ENCODE peak calls at places on chromosome 7, in nine cellular contexts. U is testis, Y is IMR-90, C is uterus, N is endodermal cell, S is hepatocyte, Q is suprapubic skin, M is heart left ventricle, Z is BJ. K is an unnamed sample.

GRCh38 chr7:154647625-154648024 is 355.3 kb downstream of the PAXIP1 start:
- DNase-seq in Z (no peak), S (no peak), N (no peak), C (no peak), M (no peak), Y (no peak), U (no peak), Q (no peak), K (no peak)

GRCh38 chr7:80413395-80413955 is 98.4 kb downstream of the GNAT3 start:
- DNase-seq in C (no peak), Y (no peak), Q (no peak), U (no peak), M (no peak), Z (no peak), N (no peak), S (no peak), K (no peak)

GRCh38 chr7:122055072-122055471 is 89.0 kb downstream of the AASS start:
- DNase-seq in N (no peak), U (no peak), Q (no peak), C (no peak), M (no peak), Y (no peak), S (no peak), Z (no peak), K (no peak)

GRCh38 chr7:112001089-112001826 is 204.9 kb downstream of the DOCK4 start:
- DNase-seq in Q (no peak), C (no peak), M (no peak), S (peak; percentile 25), Y (peak; percentile 45), U (no peak), Z (peak; percentile 4), N (no peak), K (no peak)

GRCh38 chr7:133513608-133514007 is 260.7 kb downstream of the EXOC4 start:
- DNase-seq in Y (peak; percentile 83), N (no peak), Q (no peak), U (no peak), S (no peak), Z (peak; percentile 15), C (no peak), M (no peak), K (no peak)

GRCh38 chr7:122901250-122901649 is 15.0 kb upstream of the CADPS2 start:
- DNase-seq in Q (no peak), M (no peak), N (no peak), C (no peak), Z (no peak), Y (no peak), S (no peak), U (no peak), K (no peak)

GRCh38 chr7:159119026-159119741 is 25.5 kb downstream of the VIPR2 start:
- DNase-seq in S (no peak), M (peak; percentile 9), Q (peak; percentile 72), C (peak; percentile 8), U (no peak), Z (no peak), N (peak; percentile 29), Y (no peak), K (no peak)

GRCh38 chr7:97014145-97014544 is 8.8 kb downstream of the DLX6 start:
- DNase-seq in M (no peak), Y (no peak), S (no peak), Z (no peak), U (no peak), Q (no peak), N (no peak), C (no peak), K (no peak)

GRCh38 chr7:101124376-101125056 is 2.4 kb upstream of the SERPINE1 start:
- DNase-seq in C (no peak), Q (no peak), Z (peak; percentile 89), M (no peak), Y (peak; percentile 88), N (no peak), S (peak; percentile 66), U (no peak), K (no peak)

GRCh38 chr7:43926193-43927043 is at the start of gene UBE2D4:
- DNase-seq in C (peak; percentile 81), N (peak; percentile 88), S (peak; percentile 91), U (peak; percentile 93), Z (no peak), Q (peak; percentile 89), Y (peak; percentile 56), M (peak; percentile 90), K (peak; percentile 95)
- TF ChIP-seq CTCF in C (no peak), N (no peak), S (peak; percentile 21), U (no peak), Z (no peak), Q (no peak), Y (no peak), M (no peak), K (no peak)

GRCh38 chr7:44982970-44983369 is 4.2 kb upstream of the MYO1G start:
- DNase-seq in S (no peak), Z (no peak), Q (no peak), M (no peak), N (no peak), C (no peak), Y (no peak), U (no peak), K (no peak)

GRCh38 chr7:44980393-44981034 is 1.7 kb upstream of the MYO1G start:
- DNase-seq in N (peak; percentile 44), S (no peak), C (no peak), M (peak; percentile 37), U (peak; percentile 22), Z (no peak), Q (no peak), Y (peak; percentile 83), K (no peak)

GRCh38 chr7:44979481-44980392 is 922 bp upstream of the MYO1G start:
- DNase-seq in S (no peak), Y (no peak), Q (no peak), U (no peak), Z (no peak), C (no peak), M (no peak), N (peak; percentile 47), K (no peak)

GRCh38 chr7:44982535-44982923 is 3.7 kb upstream of the MYO1G start:
- DNase-seq in S (no peak), N (no peak), Z (no peak), U (no peak), C (no peak), M (no peak), Q (no peak), Y (no peak), K (no peak)

GRCh38 chr7:44981035-44981706 is 2.4 kb upstream of the MYO1G start:
- DNase-seq in M (no peak), S (no peak), Z (no peak), U (no peak), C (no peak), Q (no peak), Y (no peak), N (peak; percentile 44), K (no peak)
- H3K36me3 ChIP-seq in M (peaks cover 46% of the 10 kb centered on the region), S (no peaks in the 10 kb centered on the region), Z (peaks cover 14% of the 10 kb centered on the region), U (no peaks in the 10 kb centered on the region), C (no peaks in the 10 kb centered on the region), Q (peaks cover 32% of the 10 kb centered on the region), Y (peaks cover 30% of the 10 kb centered on the region), N (peaks cover 41% of the 10 kb centered on the region), K (no peaks in the 10 kb centered on the region)

DNA sequence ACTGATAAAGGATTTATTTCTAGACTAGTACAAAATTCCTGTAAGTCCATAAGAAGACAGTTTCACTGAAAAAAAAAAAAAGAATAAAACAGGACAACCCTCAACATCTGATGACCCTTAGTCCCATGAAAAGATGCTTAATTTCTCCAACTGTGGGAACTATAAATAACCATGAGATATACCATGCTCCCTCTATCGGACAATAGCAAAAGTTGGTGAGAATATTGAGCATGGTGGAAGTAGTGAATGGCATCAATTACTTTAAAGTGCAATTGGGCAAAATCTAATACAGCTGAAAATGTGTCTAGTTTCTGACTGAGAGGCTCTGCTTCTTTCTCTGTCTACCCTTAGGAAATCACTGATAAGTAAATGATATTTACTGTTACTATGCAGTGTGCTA is 348.8 kb downstream of the SUGCT start:
- DNase-seq in N (no peak), Y (no peak), Z (no peak), Q (no peak), M (no peak), C (no peak), S (no peak), U (no peak), K (no peak)
- TF ChIP-seq CTCF in N (peak; percentile 22), Y (peak; percentile 48), Z (peak; percentile 28), Q (no peak), M (peak; percentile 38), C (no peak), S (no peak), U (no peak), K (no peak)

DNA sequence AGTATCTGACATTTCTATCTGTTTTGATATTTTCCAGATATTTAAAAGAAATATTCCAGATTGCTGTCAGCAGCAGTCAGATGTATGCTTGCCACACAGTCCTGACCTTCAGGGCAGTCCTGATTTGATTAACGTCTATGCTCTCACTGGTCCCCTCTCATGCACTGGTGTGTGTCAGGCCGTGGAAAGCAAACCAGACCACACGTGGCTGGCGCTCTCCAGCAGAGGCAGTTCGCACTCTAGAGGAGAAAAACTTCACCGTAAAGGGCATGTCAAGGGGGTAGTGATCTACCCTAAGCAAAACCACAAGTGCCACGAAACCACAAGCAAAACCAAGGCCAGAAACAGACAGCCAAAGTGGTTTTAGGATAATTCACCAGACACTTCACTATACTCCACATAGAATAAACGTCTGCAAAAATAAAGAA is 26.5 kb downstream of the PARP12 start:
- DNase-seq in N (no peak), Q (no peak), C (no peak), Z (no peak), Y (no peak), S (no peak), U (no peak), M (no peak), K (no peak)
- H3K36me3 ChIP-seq in N (no peaks in the 10 kb centered on the region), Q (peaks cover 27% of the 10 kb centered on the region), C (no peaks in the 10 kb centered on the region), Z (peaks cover 5% of the 10 kb centered on the region), Y (peaks cover 8% of the 10 kb centered on the region), S (no peaks in the 10 kb centered on the region), U (no peaks in the 10 kb centered on the region), M (peaks cover 86% of the 10 kb centered on the region), K (no peaks in the 10 kb centered on the region)

GRCh38 chr7:156129589-156129988 is 317.3 kb upstream of the SHH start:
- DNase-seq in U (no peak), N (no peak), Q (no peak), C (no peak), Z (no peak), Y (no peak), S (peak; percentile 48), M (no peak), K (no peak)
- TF ChIP-seq CTCF in U (no peak), N (no peak), Q (no peak), C (no peak), Z (no peak), Y (no peak), S (no peak), M (no peak), K (no peak)

GRCh38 chr7:2932761-2933251 is 88.7 kb upstream of the GNA12 start:
- DNase-seq in Q (no peak), Z (no peak), C (no peak), S (no peak), N (peak; percentile 38), M (no peak), Y (no peak), U (no peak), K (no peak)
- H3K36me3 ChIP-seq in Q (no peaks in the 10 kb centered on the region), Z (no peaks in the 10 kb centered on the region), C (no peaks in the 10 kb centered on the region), S (no peaks in the 10 kb centered on the region), N (no peaks in the 10 kb centered on the region), M (no peaks in the 10 kb centered on the region), Y (no peaks in the 10 kb centered on the region), U (no peaks in the 10 kb centered on the region), K (no peaks in the 10 kb centered on the region)